ENCODE peak calls at places on chromosomes 6 and 20, in four cellular contexts. One of them, this sample, is unnamed.

GRCh38 chr6:56025785-56026184 is 150.4 kb upstream of the BMP5 start:
- DNase-seq in HCT116: no peak
- DNase-seq in GM12878: no peak
- DNase-seq in H1: no peak
- DNase-seq in this sample: no peak

GRCh38 chr20:62299666-62300236 is 3.0 kb upstream of the ADRM1 start:
- DNase-seq in HCT116: no peak
- DNase-seq in GM12878: no peak
- DNase-seq in H1: no peak
- DNase-seq in this sample: no peak

GRCh38 chr20:8043687-8044278 is 24.2 kb upstream of the TMX4 start:
- DNase-seq in HCT116: peak
- DNase-seq in GM12878: no peak
- DNase-seq in H1: no peak
- DNase-seq in this sample: peak

GRCh38 chr6:4402477-4402976 is 267.2 kb upstream of the ECI2 start:
- DNase-seq in HCT116: no peak
- DNase-seq in GM12878: no peak
- DNase-seq in H1: no peak
- DNase-seq in this sample: peak

GRCh38 chr6:20024316-20024673 is 187.1 kb downstream of the ID4 start:
- DNase-seq in HCT116: no peak
- DNase-seq in GM12878: no peak
- DNase-seq in H1: no peak
- DNase-seq in this sample: no peak

GRCh38 chr20:17752452-17752851 is 52.7 kb downstream of the BANF2 start:
- DNase-seq in HCT116: no peak
- DNase-seq in GM12878: no peak
- DNase-seq in H1: no peak
- DNase-seq in this sample: no peak

GRCh38 chr6:65259080-65259479 is 447.9 kb downstream of the EYS start:
- DNase-seq in HCT116: no peak
- DNase-seq in GM12878: no peak
- DNase-seq in H1: no peak
- DNase-seq in this sample: no peak

GRCh38 chr6:22590423-22590822 is 21.1 kb downstream of the HDGFL1 start:
- DNase-seq in HCT116: no peak
- DNase-seq in GM12878: no peak
- DNase-seq in H1: no peak
- DNase-seq in this sample: no peak

GRCh38 chr6:154164397-154164796 is 125.4 kb downstream of the OPRM1 start:
- DNase-seq in HCT116: no peak
- DNase-seq in GM12878: no peak
- DNase-seq in H1: no peak
- DNase-seq in this sample: no peak

GRCh38 chr6:80733645-80734044 is 627.2 kb downstream of the BCKDHB start:
- DNase-seq in HCT116: no peak
- DNase-seq in GM12878: no peak
- DNase-seq in H1: no peak
- DNase-seq in this sample: no peak

GRCh38 chr6:33112148-33112547 is 36.4 kb downstream of the HLA-DPB1 start:
- DNase-seq in HCT116: peak
- DNase-seq in GM12878: peak
- DNase-seq in H1: no peak
- DNase-seq in this sample: peak

GRCh38 chr20:49584418-49585382 is 16.8 kb upstream of the PTGIS start:
- DNase-seq in HCT116: no peak
- DNase-seq in GM12878: no peak
- DNase-seq in H1: no peak
- DNase-seq in this sample: no peak

GRCh38 chr6:108630050-108630714 is 69.5 kb downstream of the FOXO3 start:
- DNase-seq in HCT116: no peak
- DNase-seq in GM12878: no peak
- DNase-seq in H1: no peak
- DNase-seq in this sample: no peak

GRCh38 chr6:73929421-73929820 is 233.4 kb downstream of the CD109 start:
- DNase-seq in HCT116: peak
- DNase-seq in GM12878: no peak
- DNase-seq in H1: no peak
- DNase-seq in this sample: no peak

GRCh38 chr6:43239054-43239453 is 4.2 kb upstream of the TTBK1 start:
- DNase-seq in HCT116: no peak
- DNase-seq in GM12878: no peak
- DNase-seq in H1: no peak
- DNase-seq in this sample: no peak

GRCh38 chr6:16331328-16332174 is 93.2 kb downstream of the GMPR start:
- DNase-seq in HCT116: no peak
- DNase-seq in GM12878: no peak
- DNase-seq in H1: no peak
- DNase-seq in this sample: peak

GRCh38 chr20:61299088-61299487 is 47.0 kb downstream of the CDH4 start:
- DNase-seq in HCT116: no peak
- DNase-seq in GM12878: no peak
- DNase-seq in H1: no peak
- DNase-seq in this sample: no peak

GRCh38 chr6:161921602-161922400 is 647.9 kb upstream of the AGPAT4 start:
- DNase-seq in HCT116: no peak
- DNase-seq in GM12878: no peak
- DNase-seq in H1: no peak
- DNase-seq in this sample: no peak

GRCh38 chr20:48298851-48299484 is 513.7 kb upstream of the SULF2 start:
- DNase-seq in HCT116: peak
- DNase-seq in GM12878: no peak
- DNase-seq in H1: no peak
- DNase-seq in this sample: no peak

GRCh38 chr20:35409542-35409941 is 2.2 kb downstream of the UQCC1 start:
- DNase-seq in HCT116: no peak
- DNase-seq in GM12878: no peak
- DNase-seq in H1: no peak
- DNase-seq in this sample: no peak

GRCh38 chr6:35058041-35058675 is 83.0 kb downstream of the TCP11 start:
- DNase-seq in HCT116: no peak
- DNase-seq in GM12878: no peak
- DNase-seq in H1: no peak
- DNase-seq in this sample: no peak

GRCh38 chr20:34364013-34364382 is 925 bp downstream of the ITCH start:
- DNase-seq in HCT116: no peak
- DNase-seq in GM12878: no peak
- DNase-seq in H1: no peak
- DNase-seq in this sample: peak

GRCh38 chr6:29976588-29977424 is 34.5 kb downstream of the HLA-A start:
- DNase-seq in HCT116: peak
- DNase-seq in GM12878: peak
- DNase-seq in H1: no peak
- DNase-seq in this sample: peak

GRCh38 chr6:29976253-29976587 is 33.9 kb downstream of the HLA-A start:
- DNase-seq in HCT116: no peak
- DNase-seq in GM12878: no peak
- DNase-seq in H1: no peak
- DNase-seq in this sample: no peak

GRCh38 chr6:29975561-29975907 is 33.2 kb downstream of the HLA-A start:
- DNase-seq in HCT116: no peak
- DNase-seq in GM12878: no peak
- DNase-seq in H1: no peak
- DNase-seq in this sample: no peak

GRCh38 chr6:29974901-29975560 is 32.7 kb downstream of the HLA-A start:
- DNase-seq in HCT116: no peak
- DNase-seq in GM12878: no peak
- DNase-seq in H1: no peak
- DNase-seq in this sample: no peak

GRCh38 chr6:29977425-29977727 is 35.0 kb downstream of the HLA-A start:
- DNase-seq in HCT116: no peak
- DNase-seq in GM12878: no peak
- DNase-seq in H1: no peak
- DNase-seq in this sample: no peak
- TF ChIP-seq EZH2 in HCT116: no peak
- TF ChIP-seq EZH2 in GM12878: no peak
- TF ChIP-seq EZH2 in H1: no peak
- TF ChIP-seq EZH2 in this sample: no peak

GRCh38 chr20:9457055-9457454 is 57.3 kb upstream of the LAMP5 start:
- DNase-seq in HCT116: no peak
- DNase-seq in GM12878: peak
- DNase-seq in H1: no peak
- DNase-seq in this sample: no peak
- TF ChIP-seq EGR1 in HCT116: no peak
- TF ChIP-seq EGR1 in GM12878: no peak
- TF ChIP-seq EGR1 in H1: no peak
- TF ChIP-seq EGR1 in this sample: no peak

DNA sequence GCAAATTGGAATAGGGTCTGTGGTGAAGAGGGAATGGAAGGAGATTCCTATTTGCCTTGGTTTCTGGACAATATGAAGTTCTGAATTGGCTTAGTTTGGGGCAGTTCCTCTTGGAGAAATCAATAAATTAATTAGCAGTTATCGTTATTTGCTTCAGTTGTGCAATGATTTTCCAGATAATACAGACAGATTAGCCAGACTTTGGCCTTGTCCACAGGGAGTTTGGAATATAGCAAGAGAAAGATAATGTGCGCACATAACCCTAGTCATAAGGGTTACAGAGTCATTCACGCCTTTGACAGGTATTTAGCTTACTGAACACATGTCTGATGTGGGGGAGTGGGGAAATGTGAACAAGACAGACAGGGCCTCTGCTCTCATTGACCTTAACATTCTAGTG is 1.3 kb downstream of the ATRN start:
- DNase-seq in HCT116: no peak
- DNase-seq in GM12878: no peak
- DNase-seq in H1: no peak
- DNase-seq in this sample: no peak
- TF ChIP-seq EZH2 in HCT116: no peak
- TF ChIP-seq EZH2 in GM12878: no peak
- TF ChIP-seq EZH2 in H1: no peak
- TF ChIP-seq EZH2 in this sample: no peak

DNA sequence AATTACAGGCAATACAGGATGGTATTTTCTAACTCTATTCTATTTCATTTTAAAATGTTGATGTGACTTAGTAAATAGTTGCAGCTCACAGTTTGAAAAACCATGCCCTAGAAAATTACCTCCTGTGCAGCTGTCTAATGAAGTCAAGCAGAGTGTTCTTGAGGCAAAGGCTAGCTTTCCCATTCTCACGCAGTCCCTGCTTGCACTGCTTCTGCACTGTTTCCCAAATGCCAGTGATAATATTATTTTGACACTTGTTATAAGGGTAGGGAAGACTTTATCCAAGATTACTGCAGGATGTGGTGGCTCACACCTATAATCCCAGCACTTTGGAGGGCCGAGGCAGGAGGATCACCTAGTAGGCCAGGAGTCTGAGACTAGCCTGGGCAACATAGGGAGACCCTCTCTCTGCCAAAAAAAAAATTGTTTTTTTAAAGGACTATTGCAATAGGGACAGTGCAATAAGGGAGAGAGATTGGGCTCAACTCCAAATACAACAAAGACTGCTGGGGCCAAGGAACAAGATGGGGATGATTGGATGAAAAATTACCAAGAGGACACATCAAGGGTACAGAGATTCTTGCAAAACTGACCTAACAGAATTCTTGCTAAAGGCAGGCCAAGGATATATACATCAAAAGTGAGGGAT is 196.1 kb downstream of the LY86 start:
- DNase-seq in HCT116: no peak
- DNase-seq in GM12878: no peak
- DNase-seq in H1: no peak
- DNase-seq in this sample: no peak
- TF ChIP-seq EGR1 in HCT116: no peak
- TF ChIP-seq EGR1 in GM12878: no peak
- TF ChIP-seq EGR1 in H1: no peak
- TF ChIP-seq EGR1 in this sample: no peak

DNA sequence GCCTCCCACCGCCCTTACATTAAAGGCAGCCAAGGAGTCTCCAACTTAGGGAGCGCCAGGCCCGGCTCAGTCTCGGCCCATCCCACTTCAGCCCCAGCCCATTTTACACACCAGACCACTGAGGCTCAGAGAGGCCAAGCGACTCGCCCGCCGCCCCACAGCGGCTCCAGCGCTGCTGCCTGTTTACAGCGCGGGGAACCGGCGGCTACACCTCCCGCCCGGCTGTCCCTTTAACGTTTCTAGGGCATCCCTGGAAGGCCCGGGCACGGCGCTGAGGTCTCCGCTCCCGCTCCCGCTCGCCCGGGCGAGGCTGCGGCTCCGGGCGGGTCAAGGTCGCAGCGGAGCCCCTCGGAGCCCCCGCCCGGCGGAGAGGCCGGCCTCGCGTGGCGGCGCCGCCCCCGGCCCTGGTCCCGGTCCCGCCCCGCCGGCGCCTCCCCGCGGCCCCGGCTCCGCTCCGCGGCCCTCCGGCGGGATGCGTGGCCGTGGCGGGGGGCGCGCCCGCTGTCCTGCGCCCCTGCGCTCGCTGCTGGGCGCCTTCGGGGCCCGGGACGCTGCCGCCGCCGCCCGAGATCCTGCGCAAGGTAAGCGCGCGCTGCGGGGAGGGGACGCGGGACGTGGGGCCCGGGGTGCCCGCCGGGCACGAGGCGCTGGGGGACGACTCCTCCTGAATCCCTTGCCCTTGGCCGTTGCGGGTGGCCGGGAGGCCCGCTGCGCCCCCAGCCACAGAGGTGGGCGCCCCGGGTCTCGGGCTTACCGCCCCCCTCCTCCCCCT is 27.1 kb upstream of the PHACTR3 start:
- DNase-seq in HCT116: no peak
- DNase-seq in GM12878: no peak
- DNase-seq in H1: no peak
- DNase-seq in this sample: peak
- TF ChIP-seq EZH2 in HCT116: no peak
- TF ChIP-seq EZH2 in GM12878: no peak
- TF ChIP-seq EZH2 in H1: no peak
- TF ChIP-seq EZH2 in this sample: no peak

This sample was measured in K562.